ENCODE peak calls at places on chromosomes 1 and 21, in ten cellular contexts. N is adrenal gland; U is aorta; O is HL-60; B is cardiac muscle cell; M is Karpas-422; C is CD8-positive, alpha-beta T cell; Q is left lung; K is WERI-Rb-1; G is HepG2. A is an unnamed sample.

GRCh38 chr21:35814858-35815619 is 245.3 kb downstream of the SETD4 start:
- DNase-seq in N (no peak), U (no peak), O (no peak), B (no peak), M (no peak), C (no peak), Q (no peak), K (no peak), G (no peak), A (no peak)

GRCh38 chr1:105874621-105875020 is 1181.9 kb upstream of the PRMT6 start:
- DNase-seq in N (no peak), U (no peak), O (no peak), B (no peak), M (peak), C (no peak), Q (no peak), K (no peak), G (no peak), A (no peak)

GRCh38 chr1:85465099-85465790 is at the start of gene DDAH1:
- DNase-seq in N (peak), U (peak), O (no peak), B (peak), M (no peak), C (no peak), Q (peak), K (peak), G (peak), A (no peak)

GRCh38 chr1:73056826-73057225 is 774.5 kb upstream of the NEGR1 start:
- DNase-seq in N (no peak), U (no peak), O (no peak), B (no peak), M (no peak), C (no peak), Q (no peak), K (no peak), G (no peak), A (no peak)

GRCh38 chr21:33640697-33641338 is 723 bp downstream of the CRYZL1 start:
- DNase-seq in N (no peak), U (no peak), O (peak), B (peak), M (peak), C (no peak), Q (no peak), K (peak), G (no peak), A (no peak)

GRCh38 chr1:10856253-10856683 is 59.8 kb upstream of the CASZ1 start:
- DNase-seq in N (no peak), U (no peak), O (no peak), B (no peak), M (no peak), C (no peak), Q (peak), K (no peak), G (no peak), A (no peak)

GRCh38 chr1:87200875-87201638 is 127.6 kb upstream of the LMO4 start:
- DNase-seq in N (no peak), U (no peak), O (no peak), B (no peak), M (no peak), C (no peak), Q (no peak), K (no peak), G (no peak), A (no peak)

GRCh38 chr1:175976865-175977642 is 230.0 kb downstream of the COP1 start:
- DNase-seq in N (no peak), U (no peak), O (no peak), B (peak), M (no peak), C (no peak), Q (no peak), K (no peak), G (no peak), A (no peak)

GRCh38 chr1:235069577-235070563 is 58.8 kb downstream of the TOMM20 start:
- DNase-seq in N (peak), U (peak), O (no peak), B (peak), M (no peak), C (no peak), Q (peak), K (no peak), G (peak), A (no peak)

GRCh38 chr1:244325056-244325764 is 126.5 kb downstream of the ADSS2 start:
- DNase-seq in N (no peak), U (peak), O (peak), B (no peak), M (no peak), C (peak), Q (no peak), K (no peak), G (no peak), A (peak)

GRCh38 chr1:99691175-99691574 is 45.3 kb downstream of the PALMD start:
- DNase-seq in N (no peak), U (no peak), O (no peak), B (peak), M (no peak), C (no peak), Q (no peak), K (no peak), G (no peak), A (no peak)

GRCh38 chr1:68231627-68232303 is 558 bp downstream of the WLS start:
- DNase-seq in N (peak), U (peak), O (no peak), B (peak), M (no peak), C (no peak), Q (no peak), K (peak), G (no peak), A (no peak)

GRCh38 chr21:41667136-41667535 is 99.7 kb downstream of the RIPK4 start:
- DNase-seq in N (no peak), U (no peak), O (no peak), B (no peak), M (no peak), C (no peak), Q (no peak), K (no peak), G (no peak), A (no peak)

GRCh38 chr1:247335871-247336270 is 4.2 kb upstream of the ZNF496 start:
- DNase-seq in N (no peak), U (peak), O (no peak), B (peak), M (no peak), C (no peak), Q (no peak), K (no peak), G (no peak), A (no peak)

GRCh38 chr21:45405271-45405818 is 380 bp downstream of the COL18A1 start:
- DNase-seq in N (peak), U (peak), O (no peak), B (peak), M (no peak), C (no peak), Q (peak), K (no peak), G (no peak), A (no peak)

GRCh38 chr1:34408011-34408410 is 231.3 kb downstream of the C1orf94 start:
- DNase-seq in N (no peak), U (no peak), O (no peak), B (no peak), M (no peak), C (no peak), Q (no peak), K (no peak), G (no peak), A (peak)

GRCh38 chr1:15803380-15803779 is 4.1 kb downstream of the UQCRHL start:
- DNase-seq in N (no peak), U (no peak), O (peak), B (peak), M (peak), C (peak), Q (no peak), K (peak), G (peak), A (no peak)

GRCh38 chr1:234745844-234746797 is 136.1 kb upstream of the IRF2BP2 start:
- DNase-seq in N (no peak), U (no peak), O (no peak), B (peak), M (no peak), C (no peak), Q (no peak), K (peak), G (no peak), A (no peak)

GRCh38 chr1:247843411-247843810 is 1.7 kb upstream of the OR11L1 start:
- DNase-seq in N (no peak), U (no peak), O (no peak), B (no peak), M (no peak), C (no peak), Q (no peak), K (no peak), G (no peak), A (no peak)

GRCh38 chr1:3282656-3283430 is 171.6 kb upstream of the ARHGEF16 start:
- DNase-seq in N (no peak), U (no peak), O (no peak), B (no peak), M (no peak), C (no peak), Q (no peak), K (no peak), G (no peak), A (no peak)

GRCh38 chr1:154220970-154221814 is 437 bp downstream of the UBAP2L start:
- DNase-seq in N (peak), U (peak), O (peak), B (peak), M (peak), C (peak), Q (peak), K (peak), G (no peak), A (no peak)

GRCh38 chr1:3342960-3343359 is 111.5 kb upstream of the ARHGEF16 start:
- DNase-seq in N (no peak), U (no peak), O (no peak), B (no peak), M (no peak), C (no peak), Q (no peak), K (no peak), G (no peak), A (no peak)

GRCh38 chr1:2607681-2608041 is 21.1 kb downstream of the PRXL2B start:
- DNase-seq in N (peak), U (peak), O (no peak), B (peak), M (no peak), C (no peak), Q (peak), K (no peak), G (no peak), A (no peak)

GRCh38 chr1:159012495-159012894 is 2.8 kb downstream of the IFI16 start:
- DNase-seq in N (no peak), U (no peak), O (no peak), B (peak), M (peak), C (peak), Q (no peak), K (no peak), G (no peak), A (no peak)

GRCh38 chr1:20511518-20512428 is 3.8 kb upstream of the MUL1 start:
- DNase-seq in N (no peak), U (no peak), O (no peak), B (no peak), M (no peak), C (no peak), Q (no peak), K (no peak), G (no peak), A (no peak)
- H3K4me3 ChIP-seq in N (no peak), U (no peak), O (no peak), B (no peak), M (no peak), C (no peak), Q (no peak), K (no peak), G (no peak), A (no peak)

DNA sequence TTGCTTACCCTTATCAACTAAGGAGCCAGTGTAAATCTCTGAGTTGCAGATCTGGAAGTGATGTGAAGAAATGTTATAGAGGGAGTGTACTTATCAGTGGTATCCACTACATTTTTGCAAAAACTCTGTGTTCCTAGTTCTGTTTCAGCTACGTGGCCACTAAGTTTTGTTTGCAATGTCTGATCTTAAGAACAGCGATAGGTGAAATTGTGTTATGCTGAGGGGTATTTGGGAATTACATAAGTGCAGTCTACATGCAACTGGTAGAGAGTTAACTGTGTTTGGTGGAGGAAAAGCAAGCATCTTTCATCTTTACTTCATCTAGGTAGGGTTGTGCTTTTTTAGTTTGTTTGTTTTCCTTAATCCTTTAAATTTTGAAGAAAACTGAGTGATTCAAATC is 198.8 kb upstream of the SGIP1 start:
- DNase-seq in N (no peak), U (no peak), O (no peak), B (no peak), M (no peak), C (no peak), Q (no peak), K (no peak), G (no peak), A (no peak)
- H3K4me3 ChIP-seq in N (no peak), U (no peak), O (peak), B (no peak), M (peak), C (peak), Q (peak), K (no peak), G (no peak), A (peak)

GRCh38 chr1:223715710-223716103 is 3.4 kb downstream of the CAPN2 start:
- DNase-seq in N (no peak), U (no peak), O (no peak), B (no peak), M (no peak), C (no peak), Q (no peak), K (no peak), G (no peak), A (no peak)
- H3K4me3 ChIP-seq in N (no peak), U (no peak), O (no peak), B (no peak), M (no peak), C (peak), Q (peak), K (no peak), G (no peak), A (peak)

DNA sequence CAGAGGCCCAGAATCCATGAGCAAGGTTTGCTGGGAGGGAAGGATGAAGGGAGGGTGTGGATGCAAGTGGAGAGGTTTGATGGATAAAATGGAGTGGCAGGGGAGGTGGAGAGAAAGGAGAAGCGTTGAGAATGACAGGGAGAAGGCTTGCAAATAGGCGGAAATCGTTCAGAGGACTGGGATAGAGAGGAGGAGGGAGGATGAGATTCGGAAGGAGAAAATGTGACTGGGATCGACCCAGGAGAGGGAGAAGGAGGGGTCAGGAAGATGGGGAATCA is 376 bp downstream of the AVPR1B start:
- DNase-seq in N (no peak), U (no peak), O (no peak), B (no peak), M (no peak), C (no peak), Q (no peak), K (no peak), G (no peak), A (peak)
- H3K4me3 ChIP-seq in N (no peak), U (no peak), O (no peak), B (peak), M (no peak), C (no peak), Q (no peak), K (peak), G (peak), A (peak)